ENCODE peak calls at places on chromosome 11, in five cellular contexts. F, X, Q, Z and C are unnamed samples.

GRCh38 chr11:444397-445144 is 2.8 kb upstream of the ANO9 start:
- DNase-seq in Z (no peak), Q (no peak), F (no peak), X (no peak), C (peak)

GRCh38 chr11:109612481-109612880 is 190.5 kb downstream of the C11orf87 start:
- DNase-seq in Z (no peak), X (no peak), F (no peak), Q (no peak), C (no peak)

GRCh38 chr11:120744016-120744994 is 232.8 kb downstream of the GRIK4 start:
- DNase-seq in X (no peak), Z (no peak), F (no peak), Q (no peak), C (no peak)

GRCh38 chr11:692824-693414 is 2.1 kb downstream of the DEAF1 start:
- DNase-seq in Q (no peak), Z (no peak), X (peak), F (no peak), C (no peak)

GRCh38 chr11:123166095-123166559 is 28.9 kb downstream of the CLMP start:
- DNase-seq in F (peak), X (no peak), Q (no peak), Z (peak), C (peak)

GRCh38 chr11:6388747-6389146 is 1.5 kb upstream of the SMPD1 start:
- DNase-seq in Z (no peak), F (no peak), X (no peak), Q (no peak), C (no peak)

GRCh38 chr11:78698612-78699011 is 123.9 kb upstream of the NARS2 start:
- DNase-seq in Q (peak), F (no peak), Z (peak), X (no peak), C (peak)

GRCh38 chr11:86395061-86395551 is 20.4 kb downstream of the CCDC81 start:
- DNase-seq in Q (no peak), F (peak), Z (peak), X (no peak), C (peak)

GRCh38 chr11:72685560-72686480 is 11.6 kb upstream of the PDE2A start:
- DNase-seq in F (peak), Q (no peak), Z (no peak), X (no peak), C (no peak)

GRCh38 chr11:24373516-24373915 is 123.3 kb upstream of the LUZP2 start:
- DNase-seq in X (no peak), F (no peak), Z (no peak), Q (no peak), C (no peak)

GRCh38 chr11:122167100-122167499 is 51.1 kb upstream of the BLID start:
- DNase-seq in Q (peak), F (no peak), Z (no peak), X (no peak), C (peak)

GRCh38 chr11:126145954-126146353 is 65.5 kb downstream of the RPUSD4 start:
- DNase-seq in X (no peak), Z (no peak), F (peak), Q (no peak), C (no peak)

GRCh38 chr11:45400594-45400993 is 114.5 kb upstream of the SYT13 start:
- DNase-seq in Q (no peak), X (no peak), Z (peak), F (peak), C (peak)

GRCh38 chr11:112465433-112466024 is 204.9 kb upstream of the PLET1 start:
- DNase-seq in F (no peak), X (no peak), Z (no peak), Q (no peak), C (no peak)

GRCh38 chr11:32081129-32081641 is 9.7 kb upstream of the RCN1 start:
- DNase-seq in Z (peak), F (no peak), Q (no peak), X (no peak), C (peak)

GRCh38 chr11:86288776-86289507 is 13.1 kb upstream of the HIKESHI start:
- DNase-seq in X (no peak), F (no peak), Z (peak), Q (no peak), C (no peak)

GRCh38 chr11:122440783-122441701 is 214.5 kb upstream of the UBASH3B start:
- DNase-seq in F (peak), Z (peak), X (peak), Q (no peak), C (no peak)

GRCh38 chr11:91305402-91305801 is 919.2 kb upstream of the FAT3 start:
- DNase-seq in Q (no peak), X (no peak), Z (no peak), F (no peak), C (no peak)

GRCh38 chr11:26930518-26931247 is 63.2 kb upstream of the FIBIN start:
- DNase-seq in X (no peak), Q (no peak), Z (peak), F (no peak), C (peak)

GRCh38 chr11:46669606-46670243 is 30.7 kb downstream of the ARHGAP1 start:
- DNase-seq in X (no peak), Q (no peak), Z (no peak), F (no peak), C (no peak)

GRCh38 chr11:33861366-33861765 is 30.5 kb downstream of the LMO2 start:
- DNase-seq in F (no peak), Z (no peak), X (no peak), Q (no peak), C (no peak)

GRCh38 chr11:16456366-16456765 is 100.0 kb upstream of the SOX6 start:
- DNase-seq in X (no peak), Q (no peak), F (no peak), Z (no peak), C (no peak)

GRCh38 chr11:40381481-40381880 is 1078.0 kb downstream of the LRRC4C start:
- DNase-seq in Z (no peak), X (no peak), Q (no peak), F (no peak), C (no peak)

GRCh38 chr11:110989734-110990133 is 255.8 kb upstream of the POU2AF2 start:
- DNase-seq in F (no peak), Z (no peak), Q (no peak), X (no peak), C (no peak)

GRCh38 chr11:102709211-102709980 is 3.8 kb upstream of the MMP27 start:
- DNase-seq in F (no peak), Q (no peak), X (no peak), Z (no peak), C (no peak)

GRCh38 chr11:103749158-103749557 is 287.3 kb upstream of the DDI1 start:
- DNase-seq in Z (no peak), X (no peak), Q (no peak), F (no peak), C (no peak)

GRCh38 chr11:116454020-116454645 is 318.7 kb downstream of the BUD13 start:
- DNase-seq in F (peak), X (peak), Z (peak), Q (no peak), C (peak)
- TF ChIP-seq CTCF in F (no peak), X (peak), Z (peak), Q (no peak), C (peak)

DNA sequence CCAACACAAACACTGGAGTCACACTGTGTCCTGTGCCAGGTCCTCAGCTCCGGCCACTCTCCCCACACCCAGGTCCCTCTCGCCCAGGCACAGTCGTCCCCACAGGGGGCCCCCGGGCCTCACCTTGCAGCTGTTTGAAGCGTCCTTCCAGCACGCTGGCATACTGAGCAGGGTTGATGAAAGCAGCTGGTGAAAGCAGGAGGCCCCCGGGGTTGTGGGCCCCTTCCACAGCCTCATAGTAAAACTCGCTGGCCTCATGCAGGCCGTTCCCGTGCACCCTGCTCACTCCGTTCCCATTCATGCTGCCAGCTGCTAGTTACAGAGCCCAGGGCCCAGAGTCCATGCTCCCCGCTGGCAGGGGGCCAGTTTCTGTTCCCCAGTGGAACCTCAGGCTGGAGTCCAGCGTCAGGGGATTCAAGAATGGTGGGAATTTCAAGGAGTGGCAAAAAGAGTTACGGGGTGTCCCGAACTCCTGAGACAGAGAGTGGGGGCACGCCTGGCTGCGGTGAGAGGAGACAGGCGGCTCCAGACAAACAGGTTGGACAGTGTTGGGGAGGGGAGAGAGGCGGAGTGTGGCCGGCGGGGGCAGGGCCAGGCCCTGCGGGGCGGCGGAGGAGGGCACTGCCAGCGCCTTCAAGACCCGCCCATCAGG is 10.6 kb downstream of the SPTBN2 start:
- DNase-seq in F (no peak), Q (peak), X (peak), Z (no peak), C (no peak)
- TF ChIP-seq CTCF in F (no peak), Q (no peak), X (peak), Z (no peak), C (no peak)

GRCh38 chr11:108019870-108020540 is 11.3 kb downstream of the CUL5 start:
- DNase-seq in X (no peak), Q (no peak), F (no peak), Z (peak), C (peak)

GRCh38 chr11:108027057-108027456 is 18.4 kb downstream of the CUL5 start:
- DNase-seq in X (no peak), Q (no peak), F (no peak), Z (no peak), C (no peak)

GRCh38 chr11:108025387-108026080 is 16.8 kb downstream of the CUL5 start:
- DNase-seq in Z (no peak), F (no peak), Q (no peak), X (no peak), C (no peak)
- TF ChIP-seq CTCF in Z (no peak), F (no peak), Q (no peak), X (no peak), C (peak)

DNA sequence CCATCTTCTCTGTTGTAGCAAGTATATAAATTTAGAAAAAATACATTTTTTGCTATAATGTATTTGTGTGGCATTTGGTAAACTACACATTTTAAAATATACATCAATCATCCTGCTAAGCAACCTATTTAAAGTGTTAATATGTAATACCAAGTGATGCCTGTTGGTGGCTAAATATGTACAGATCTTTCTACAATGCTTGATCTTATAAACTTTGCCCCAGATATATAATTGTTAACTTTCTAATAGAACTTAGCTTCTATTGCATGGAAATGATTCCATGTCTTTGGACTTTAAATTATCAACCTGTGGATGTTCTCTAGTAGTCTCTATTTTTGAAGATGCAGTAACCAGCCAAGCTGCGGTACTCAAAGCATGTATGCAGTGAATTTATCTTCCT is 1260.4 kb upstream of the RAG2 start:
- DNase-seq in F (no peak), Q (no peak), X (no peak), Z (no peak), C (no peak)
- TF ChIP-seq CTCF in F (no peak), Q (peak), X (no peak), Z (peak), C (peak)

GRCh38 chr11:80502511-80502910 is 1061.7 kb upstream of the TENM4 start:
- DNase-seq in X (no peak), Z (no peak), Q (no peak), F (no peak), C (no peak)
- TF ChIP-seq CTCF in X (no peak), Z (no peak), Q (no peak), F (no peak), C (no peak)

DNA sequence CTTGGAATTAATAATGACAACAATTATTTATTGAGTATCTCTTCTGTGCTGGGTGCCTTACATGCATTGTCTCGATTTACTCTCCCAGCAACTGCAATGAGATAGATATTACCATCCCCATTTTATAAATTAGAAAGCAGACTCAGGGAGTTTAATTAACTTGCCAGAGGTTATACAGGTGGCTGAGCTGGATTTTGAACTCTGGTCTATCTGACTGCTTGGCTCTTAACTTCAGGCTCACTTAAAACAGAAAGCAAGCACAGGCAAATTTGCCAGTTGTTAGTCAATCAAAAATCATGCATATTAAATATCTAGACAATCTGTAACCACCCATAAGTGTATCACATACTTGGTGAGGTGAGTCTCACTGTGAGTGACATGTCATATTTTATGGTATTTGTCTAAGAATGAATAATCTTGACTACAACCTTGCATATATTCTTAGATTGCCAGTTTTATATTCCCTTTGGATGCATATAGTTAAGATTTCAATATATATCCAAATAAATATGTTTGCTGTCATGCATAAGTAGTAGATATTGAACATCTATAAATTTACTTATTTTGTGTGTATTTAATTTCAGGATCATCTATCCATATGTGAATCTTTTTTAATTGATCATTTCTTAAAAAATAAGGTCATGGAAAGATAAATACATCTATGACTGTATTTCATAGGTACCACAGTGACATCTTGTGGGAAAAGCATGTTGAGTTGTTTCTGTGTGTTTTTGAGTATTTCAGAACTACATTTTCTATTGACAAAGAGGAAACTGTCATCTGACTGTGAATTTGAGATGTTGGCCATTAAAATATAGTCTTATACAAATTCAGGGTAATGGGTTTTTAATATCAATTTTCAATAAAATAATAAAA is 112.0 kb upstream of the ARHGAP42 start:
- DNase-seq in X (no peak), F (no peak), Q (no peak), Z (no peak), C (peak)
- TF ChIP-seq CTCF in X (no peak), F (no peak), Q (peak), Z (peak), C (peak)

GRCh38 chr11:14905104-14906033 is 13.3 kb upstream of the CYP2R1 start:
- DNase-seq in F (peak), X (peak), Q (no peak), Z (no peak), C (peak)
- TF ChIP-seq CTCF in F (no peak), X (no peak), Q (peak), Z (peak), C (peak)

GRCh38 chr11:13152736-13153541 is 124.7 kb upstream of the BMAL1 start:
- DNase-seq in Q (no peak), F (no peak), Z (peak), X (no peak), C (peak)
- TF ChIP-seq CTCF in Q (no peak), F (no peak), Z (peak), X (peak), C (peak)

DNA sequence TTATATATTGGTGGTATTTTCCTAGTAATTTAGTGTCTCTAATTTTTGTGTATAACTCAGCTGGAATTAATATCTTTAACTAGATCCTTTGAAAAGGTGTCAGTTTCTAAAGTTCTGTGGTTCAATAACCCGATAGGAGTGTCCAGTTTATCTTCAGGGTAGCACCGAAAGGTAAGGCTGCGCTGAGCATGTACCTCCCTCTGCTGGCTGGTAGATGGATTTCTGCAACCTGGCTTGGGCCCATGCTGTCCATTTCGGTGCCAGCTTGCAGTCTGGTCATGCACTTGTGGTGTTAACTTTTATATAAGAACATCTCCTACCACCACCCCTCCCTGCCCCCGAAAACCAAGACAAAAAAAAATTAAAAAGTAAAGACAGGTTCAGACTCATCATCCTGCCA is 24.7 kb downstream of the EXT2 start:
- DNase-seq in Z (no peak), F (no peak), Q (peak), X (no peak), C (no peak)
- TF ChIP-seq CTCF in Z (peak), F (no peak), Q (no peak), X (no peak), C (peak)